ENCODE peak calls at places on chromosomes 5 and 9, in four cellular contexts. V, U, F and X are unnamed samples. For H3K36me3, the result is how much of the 10 kb centered on the place peaks cover.

GRCh38 chr9:116806075-116806474 is 119.0 kb downstream of the TRIM32 start:
- DNase-seq in V (no peak), U (no peak), F (no peak), X (peak)

GRCh38 chr5:134041570-134042411 is 37.0 kb upstream of the VDAC1 start:
- DNase-seq in V (no peak), U (no peak), F (no peak), X (no peak)

GRCh38 chr9:20604561-20604960 is 17.7 kb downstream of the MLLT3 start:
- DNase-seq in V (no peak), U (no peak), F (no peak), X (no peak)

GRCh38 chr5:127517110-127517479 is 345 bp upstream of the PRRC1 start:
- DNase-seq in V (no peak), U (no peak), F (no peak), X (no peak)

GRCh38 chr5:88322785-88323184 is 54.1 kb upstream of the TMEM161B start:
- DNase-seq in V (no peak), U (no peak), F (no peak), X (no peak)

GRCh38 chr9:19102181-19102630 is 498 bp downstream of the HAUS6 start:
- DNase-seq in V (no peak), U (peak), F (peak), X (peak)

GRCh38 chr5:175257847-175258194 is 186.2 kb downstream of the DRD1 start:
- DNase-seq in V (no peak), U (no peak), F (no peak), X (no peak)

GRCh38 chr5:62617943-62618342 is 39.3 kb downstream of the LRRC70 start:
- DNase-seq in V (no peak), U (no peak), F (no peak), X (no peak)

GRCh38 chr9:81585191-81585763 is 104.1 kb downstream of the TLE1 start:
- DNase-seq in V (no peak), U (no peak), F (no peak), X (no peak)

GRCh38 chr5:146130440-146131045 is 25.2 kb upstream of the PLAC8L1 start:
- DNase-seq in V (no peak), U (no peak), F (no peak), X (no peak)

GRCh38 chr5:159971514-159971913 is 37.4 kb upstream of the TTC1 start:
- DNase-seq in V (no peak), U (no peak), F (no peak), X (no peak)

GRCh38 chr5:175002128-175002527 is 277.7 kb downstream of the MSX2 start:
- DNase-seq in V (no peak), U (no peak), F (no peak), X (no peak)

GRCh38 chr5:55003432-55004065 is 18.2 kb upstream of the ESM1 start:
- DNase-seq in V (no peak), U (no peak), F (no peak), X (no peak)

GRCh38 chr5:135223891-135224625 is 175.0 kb downstream of the MACROH2A1 start:
- DNase-seq in V (no peak), U (no peak), F (no peak), X (no peak)

GRCh38 chr5:53430618-53431252 is 49.7 kb upstream of the FST start:
- DNase-seq in V (no peak), U (no peak), F (no peak), X (no peak)

GRCh38 chr5:159773062-159773924 is 143.0 kb upstream of the ADRA1B start:
- DNase-seq in V (peak), U (peak), F (peak), X (peak)

GRCh38 chr5:119285070-119285916 is 70.5 kb upstream of the TNFAIP8 start:
- DNase-seq in V (peak), U (no peak), F (no peak), X (no peak)

GRCh38 chr9:112809351-112809848 is 58.8 kb downstream of the SNX30 start:
- DNase-seq in V (no peak), U (no peak), F (no peak), X (no peak)

GRCh38 chr9:108434502-108434901 is 421.3 kb downstream of the ACTL7B start:
- DNase-seq in V (no peak), U (no peak), F (no peak), X (no peak)

GRCh38 chr5:13234-13633 is 78.7 kb upstream of the PLEKHG4B start:
- DNase-seq in V (no peak), U (no peak), F (no peak), X (no peak)

GRCh38 chr9:92173318-92173717 is 58.1 kb upstream of the SPTLC1 start:
- DNase-seq in V (no peak), U (no peak), F (no peak), X (no peak)

GRCh38 chr9:38685535-38685934 is 34.4 kb downstream of the FAM240B start:
- DNase-seq in V (no peak), U (no peak), F (no peak), X (no peak)

GRCh38 chr5:133433133-133433532 is 179.2 kb downstream of the FSTL4 start:
- DNase-seq in V (no peak), U (no peak), F (no peak), X (no peak)

GRCh38 chr9:93097496-93098205 is 1.6 kb downstream of the CARD19 start:
- DNase-seq in V (peak), U (no peak), F (no peak), X (no peak)

GRCh38 chr9:86732514-86732913 is 214.8 kb downstream of the GAS1 start:
- DNase-seq in V (peak), U (no peak), F (no peak), X (no peak)

GRCh38 chr9:38771593-38771992 is 51.7 kb upstream of the FAM240B start:
- DNase-seq in V (no peak), U (no peak), F (no peak), X (no peak)

GRCh38 chr5:98492258-98492657 is 281.2 kb upstream of the RGMB start:
- DNase-seq in V (no peak), U (no peak), F (no peak), X (no peak)

GRCh38 chr9:95090871-95091573 is 226.5 kb downstream of the FANCC start:
- DNase-seq in V (no peak), U (no peak), F (no peak), X (no peak)

GRCh38 chr9:69097053-69097452 is 61.5 kb downstream of the FXN start:
- DNase-seq in V (no peak), U (no peak), F (no peak), X (no peak)

GRCh38 chr5:79295096-79295495 is 59.2 kb downstream of the JMY start:
- DNase-seq in V (no peak), U (no peak), F (no peak), X (no peak)
- H3K36me3 ChIP-seq in V (under half), U (under half), F (under half), X (under half)

GRCh38 chr5:143212261-143212660 is 191.2 kb downstream of the NR3C1 start:
- DNase-seq in V (no peak), U (no peak), F (no peak), X (no peak)

GRCh38 chr5:143214458-143214857 is 189.0 kb downstream of the NR3C1 start:
- DNase-seq in V (no peak), U (no peak), F (no peak), X (no peak)

GRCh38 chr5:143214890-143215289 is 188.6 kb downstream of the NR3C1 start:
- DNase-seq in V (no peak), U (no peak), F (no peak), X (no peak)

GRCh38 chr5:143213851-143214363 is 189.6 kb downstream of the NR3C1 start:
- DNase-seq in V (no peak), U (no peak), F (no peak), X (no peak)

DNA sequence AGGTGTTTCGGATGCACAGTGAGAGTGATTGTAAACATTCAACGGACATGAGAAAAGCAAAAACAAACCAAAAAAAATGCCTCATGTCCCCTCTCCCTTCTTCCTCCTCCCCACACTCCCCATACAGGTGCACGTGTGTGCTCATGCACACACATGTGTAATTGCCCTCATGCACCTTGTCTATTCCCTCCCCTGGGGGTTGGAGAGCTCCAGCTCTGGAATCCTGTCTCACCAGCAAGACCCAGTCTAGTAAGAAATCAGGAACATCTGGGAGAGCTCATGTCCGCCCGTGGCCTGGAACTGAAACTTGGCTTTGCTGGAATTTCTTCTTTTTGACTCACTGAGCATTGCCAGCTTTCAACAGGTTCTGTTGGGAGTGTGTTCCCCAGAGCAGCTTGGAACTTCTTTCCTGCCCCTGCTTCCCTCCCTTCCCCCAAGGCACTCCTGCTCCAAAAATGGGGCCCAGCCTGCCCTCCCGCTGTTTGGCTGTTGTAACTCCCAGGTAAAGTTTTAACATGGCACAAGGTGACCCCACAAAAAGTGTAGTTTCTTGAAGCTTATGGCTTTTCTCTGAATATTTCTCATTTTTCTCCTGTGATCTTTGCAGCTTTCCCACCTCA is 190.1 kb downstream of the NR3C1 start:
- DNase-seq in V (peak), U (no peak), F (no peak), X (no peak)
- H3K27ac ChIP-seq in V (no peak), U (no peak), F (peak), X (peak)

DNA sequence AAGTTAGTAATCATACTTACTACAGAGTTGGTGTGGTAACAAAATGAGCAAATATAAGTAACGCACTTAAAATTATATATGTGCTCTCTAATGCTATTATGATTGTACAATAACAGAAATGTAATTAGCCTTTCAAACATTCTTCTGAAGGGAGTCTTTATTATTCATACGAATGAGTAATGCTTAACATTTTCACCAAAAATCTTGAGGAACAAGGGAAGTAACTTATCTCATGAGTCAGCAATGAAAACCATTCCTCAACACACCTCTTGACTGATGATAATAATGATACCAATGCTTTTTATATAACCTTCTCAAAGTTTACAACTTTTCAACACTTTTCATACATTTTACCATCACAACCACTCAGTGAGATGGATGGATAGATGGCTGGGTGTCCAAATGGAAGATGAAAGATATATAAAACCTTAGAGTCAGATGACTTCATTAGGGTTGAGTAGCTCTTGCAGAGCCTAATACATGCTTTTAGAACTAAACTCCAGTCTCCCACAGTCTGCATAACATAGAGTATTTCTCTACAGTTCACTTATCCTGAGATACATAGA is 369.3 kb downstream of the BNC2 start:
- DNase-seq in V (no peak), U (no peak), F (no peak), X (no peak)
- H3K36me3 ChIP-seq in V (under half), U (under half), F (under half), X (under half)

GRCh38 chr9:77597057-77597456 is 51.1 kb downstream of the GNA14 start:
- DNase-seq in V (no peak), U (no peak), F (no peak), X (no peak)
- H3K27ac ChIP-seq in V (no peak), U (no peak), F (no peak), X (no peak)

GRCh38 chr9:7974335-7975005 is 174.9 kb upstream of the DMAC1 start:
- DNase-seq in V (no peak), U (no peak), F (peak), X (peak)
- H3K36me3 ChIP-seq in V (under half), U (under half), F (under half), X (under half)

DNA sequence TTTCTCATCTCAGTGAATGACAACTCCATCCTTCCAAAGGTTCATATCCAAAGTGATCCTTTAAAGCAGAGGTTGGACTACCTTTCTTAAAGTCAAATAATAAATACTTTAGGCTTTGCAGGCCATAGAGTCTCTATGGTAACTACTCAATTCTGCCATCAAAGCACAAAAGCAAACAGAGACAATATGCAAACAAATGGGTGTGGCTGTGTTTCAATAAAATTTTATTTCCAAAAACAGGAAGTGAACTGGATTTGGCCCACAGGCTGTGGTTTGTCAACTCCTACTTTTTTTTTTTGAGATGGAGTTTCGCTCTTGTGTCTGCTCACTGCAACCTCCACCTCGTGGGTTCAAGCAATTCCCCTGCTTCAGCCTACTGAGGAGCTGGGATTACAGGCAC is 134.0 kb downstream of the CDK5RAP2 start:
- DNase-seq in V (no peak), U (no peak), F (no peak), X (no peak)
- H3K27ac ChIP-seq in V (no peak), U (no peak), F (no peak), X (no peak)

DNA sequence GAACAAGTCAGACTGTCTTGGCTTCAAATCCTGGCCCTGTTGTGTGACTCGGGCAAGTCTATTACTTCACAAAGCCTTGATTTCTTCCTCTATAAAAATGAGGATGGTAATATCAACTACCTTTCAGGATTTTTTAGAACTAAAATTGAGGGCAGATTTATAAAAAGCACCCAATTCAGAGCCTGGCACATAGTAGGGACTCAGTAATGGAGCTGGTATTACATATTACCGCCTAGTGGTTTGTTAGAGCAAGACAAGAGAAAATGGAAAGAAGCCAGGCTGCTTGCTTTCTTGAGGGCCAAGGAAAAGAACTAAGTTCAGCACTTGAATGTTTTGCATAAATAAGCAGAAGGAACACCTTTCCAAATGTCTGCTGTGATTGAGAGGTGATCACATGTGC is 19.4 kb downstream of the ZNF346 start:
- DNase-seq in V (no peak), U (no peak), F (no peak), X (no peak)
- H3K36me3 ChIP-seq in V (under half), U (under half), F (under half), X (half or more)

GRCh38 chr9:128455849-128456612 is at the start of gene ODF2:
- DNase-seq in V (peak), U (peak), F (peak), X (peak)
- H3K27ac ChIP-seq in V (peak), U (peak), F (peak), X (peak)

GRCh38 chr9:129952337-129952736 is 90.7 kb downstream of the FNBP1 start:
- DNase-seq in V (no peak), U (no peak), F (no peak), X (no peak)
- H3K36me3 ChIP-seq in V (under half), U (under half), F (under half), X (half or more)

GRCh38 chr5:83475540-83476469 is 4.3 kb downstream of the VCAN start:
- DNase-seq in V (no peak), U (no peak), F (no peak), X (no peak)

GRCh38 chr5:83474170-83474796 is 2.7 kb downstream of the VCAN start:
- DNase-seq in V (peak), U (no peak), F (peak), X (no peak)

GRCh38 chr5:83476470-83476817 is 4.9 kb downstream of the VCAN start:
- DNase-seq in V (no peak), U (no peak), F (no peak), X (no peak)

GRCh38 chr5:83473344-83474169 is 2.0 kb downstream of the VCAN start:
- DNase-seq in V (peak), U (no peak), F (peak), X (no peak)

GRCh38 chr5:83474986-83475385 is 3.4 kb downstream of the VCAN start:
- DNase-seq in V (peak), U (no peak), F (no peak), X (no peak)
- H3K27ac ChIP-seq in V (peak), U (no peak), F (no peak), X (no peak)